ENCODE peak calls at places on chromosomes 5 and 9, in nine cellular contexts. L, N, A, I, M, S, T, U and X are unnamed samples.

GRCh38 chr5:103667068-103667467 is 104.5 kb upstream of the NUDT12 start:
- DNase-seq in L (no peak), N (no peak), A (no peak), I (no peak), M (no peak), S (no peak), T (no peak), U (no peak), X (no peak)

GRCh38 chr5:178182158-178182876 is 4.9 kb downstream of the GMCL2 start:
- DNase-seq in L (no peak), N (no peak), A (no peak), I (no peak), M (no peak), S (no peak), T (no peak), U (no peak), X (no peak)

GRCh38 chr9:94656190-94656589 is 16.9 kb upstream of the FBP1 start:
- DNase-seq in L (no peak), N (peak; percentile 39), A (no peak), I (no peak), M (no peak), S (no peak), T (peak; percentile 72), U (no peak), X (no peak)

GRCh38 chr9:78286125-78286524 is 10.8 kb upstream of the PSAT1 start:
- DNase-seq in L (no peak), N (no peak), A (no peak), I (no peak), M (no peak), S (no peak), T (no peak), U (no peak), X (no peak)

GRCh38 chr5:172953776-172954189 is 5.4 kb upstream of the RPL26L1 start:
- DNase-seq in L (no peak), N (no peak), A (no peak), I (no peak), M (peak; percentile 78), S (no peak), T (no peak), U (no peak), X (no peak)

GRCh38 chr9:75601280-75601679 is 289.2 kb upstream of the PCSK5 start:
- DNase-seq in L (no peak), N (no peak), A (no peak), I (no peak), M (no peak), S (peak; percentile 28), T (peak; percentile 5), U (no peak), X (no peak)

GRCh38 chr5:18744990-18745590 is 1110.8 kb downstream of the TAF11L14 start:
- DNase-seq in L (no peak), N (no peak), A (no peak), I (no peak), M (no peak), S (no peak), T (no peak), U (no peak), X (no peak)

GRCh38 chr5:169861934-169862333 is 118.4 kb downstream of the INSYN2B start:
- DNase-seq in L (no peak), N (no peak), A (no peak), I (no peak), M (peak; percentile 70), S (peak; percentile 8), T (no peak), U (no peak), X (no peak)

GRCh38 chr9:20564650-20565049 is 57.6 kb downstream of the MLLT3 start:
- DNase-seq in L (no peak), N (no peak), A (no peak), I (no peak), M (no peak), S (no peak), T (no peak), U (no peak), X (no peak)

GRCh38 chr5:92560698-92561361 is 1020.2 kb downstream of the NR2F1-AS1 start:
- DNase-seq in L (no peak), N (no peak), A (no peak), I (no peak), M (no peak), S (peak; percentile 11), T (no peak), U (no peak), X (no peak)

GRCh38 chr5:157710887-157711286 is 20.3 kb upstream of the THG1L start:
- DNase-seq in L (no peak), N (no peak), A (no peak), I (no peak), M (no peak), S (no peak), T (no peak), U (no peak), X (no peak)

GRCh38 chr5:96566775-96567174 is 95.4 kb upstream of the CAST start:
- DNase-seq in L (no peak), N (no peak), A (no peak), I (no peak), M (no peak), S (no peak), T (no peak), U (no peak), X (no peak)

GRCh38 chr5:154291917-154292316 is 101.4 kb downstream of the GALNT10 start:
- DNase-seq in L (no peak), N (no peak), A (no peak), I (no peak), M (no peak), S (no peak), T (no peak), U (no peak), X (no peak)

GRCh38 chr5:34929720-34930526 is 564 bp downstream of the DNAJC21 start:
- DNase-seq in L (peak; percentile 96), N (peak; percentile 92), A (peak; percentile 95), I (peak; percentile 95), M (no peak), S (peak; percentile 92), T (peak; percentile 88), U (peak; percentile 68), X (peak; percentile 90)

GRCh38 chr5:53359906-53360305 is 120.5 kb upstream of the FST start:
- DNase-seq in L (no peak), N (no peak), A (no peak), I (no peak), M (no peak), S (no peak), T (no peak), U (no peak), X (no peak)

GRCh38 chr5:97182571-97183099 is 412 bp downstream of the RIOK2 start:
- DNase-seq in L (no peak), N (no peak), A (no peak), I (no peak), M (no peak), S (peak; percentile 16), T (no peak), U (no peak), X (no peak)

GRCh38 chr5:151251001-151251551 is 1.9 kb upstream of the GM2A start:
- DNase-seq in L (no peak), N (no peak), A (no peak), I (no peak), M (no peak), S (no peak), T (no peak), U (no peak), X (no peak)

GRCh38 chr5:151298063-151298462 is 5.5 kb downstream of the SLC36A3 start:
- DNase-seq in L (no peak), N (peak; percentile 37), A (peak; percentile 38), I (no peak), M (no peak), S (peak; percentile 60), T (peak; percentile 55), U (no peak), X (no peak)

GRCh38 chr9:87874320-87874655 is 8.4 kb upstream of the SPATA31E1 start:
- DNase-seq in L (no peak), N (peak; percentile 7), A (no peak), I (no peak), M (no peak), S (peak; percentile 11), T (no peak), U (no peak), X (no peak)

GRCh38 chr9:116153765-116154333 is at the start of gene PAPPA:
- DNase-seq in L (peak; percentile 64), N (no peak), A (no peak), I (no peak), M (no peak), S (peak; percentile 24), T (no peak), U (no peak), X (peak; percentile 15)
- H3K27ac ChIP-seq in L (peak within 1 kb of the TSS; percentile 31), N (peak within 1 kb of the TSS; percentile 54), A (peak within 1 kb of the TSS; percentile 75), I (no peak within 1 kb of the TSS), M (peak within 1 kb of the TSS; percentile 95), S (peak within 1 kb of the TSS; percentile 85), T (no peak within 1 kb of the TSS), U (no peak within 1 kb of the TSS), X (peak within 1 kb of the TSS; percentile 91)

GRCh38 chr5:108206707-108207106 is 175.2 kb downstream of the FBXL17 start:
- DNase-seq in L (no peak), N (no peak), A (no peak), I (no peak), M (no peak), S (no peak), T (no peak), U (no peak), X (no peak)
- H3K9me3 ChIP-seq in L (no peaks in the 10 kb centered on the region), N (no peaks in the 10 kb centered on the region), A (no peaks in the 10 kb centered on the region), I (no peaks in the 10 kb centered on the region), M (no peaks in the 10 kb centered on the region), S (no peaks in the 10 kb centered on the region), T (no peaks in the 10 kb centered on the region), U (no peaks in the 10 kb centered on the region), X (no peaks in the 10 kb centered on the region)

DNA sequence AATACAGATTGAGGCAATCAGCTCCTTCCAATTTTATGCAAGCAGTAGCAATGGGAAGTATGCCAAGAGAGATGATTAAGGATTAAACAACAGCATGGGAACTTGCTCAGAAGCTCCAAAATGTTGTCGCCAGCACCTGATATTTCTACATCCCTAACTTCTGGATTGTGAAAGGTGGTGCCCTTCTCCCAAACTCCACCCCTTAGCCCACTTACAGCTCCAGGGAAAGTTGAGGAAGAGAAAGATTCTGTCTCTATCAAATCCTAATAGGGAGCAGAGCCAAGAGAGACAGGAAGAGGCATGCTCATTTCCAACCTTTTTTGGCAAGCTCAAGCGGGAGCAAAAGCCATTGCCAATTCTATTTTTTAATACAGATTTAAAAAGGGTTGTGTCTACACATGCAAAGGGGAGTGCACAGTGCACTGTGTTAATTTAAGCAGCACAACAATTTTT is 92.4 kb upstream of the NR3C1 start:
- DNase-seq in L (no peak), N (no peak), A (no peak), I (no peak), M (no peak), S (no peak), T (no peak), U (no peak), X (no peak)
- H3K27me3 ChIP-seq in L (no peaks in the 10 kb centered on the region), N (no peaks in the 10 kb centered on the region), A (no peaks in the 10 kb centered on the region), I (no peaks in the 10 kb centered on the region), M (no peaks in the 10 kb centered on the region), S (no peaks in the 10 kb centered on the region), T (no peaks in the 10 kb centered on the region), U (no peaks in the 10 kb centered on the region), X (no peaks in the 10 kb centered on the region)

GRCh38 chr5:67053229-67053628 is 143.4 kb downstream of the CD180 start:
- DNase-seq in L (no peak), N (no peak), A (no peak), I (no peak), M (no peak), S (no peak), T (peak; percentile 13), U (no peak), X (no peak)
- H3K27ac ChIP-seq in L (no peak overlapping the region), N (no peak overlapping the region), A (no peak overlapping the region), I (no peak overlapping the region), M (no peak overlapping the region), S (no peak overlapping the region), T (no peak overlapping the region), U (no peak overlapping the region), X (no peak overlapping the region)

GRCh38 chr9:29332789-29333188 is 1759.5 kb upstream of the C9orf72 start:
- DNase-seq in L (no peak), N (no peak), A (no peak), I (no peak), M (no peak), S (no peak), T (no peak), U (no peak), X (no peak)
- H3K9me3 ChIP-seq in L (no peaks in the 10 kb centered on the region), N (no peaks in the 10 kb centered on the region), A (no peaks in the 10 kb centered on the region), I (no peaks in the 10 kb centered on the region), M (no peaks in the 10 kb centered on the region), S (no peaks in the 10 kb centered on the region), T (no peaks in the 10 kb centered on the region), U (no peaks in the 10 kb centered on the region), X (no peaks in the 10 kb centered on the region)